ENCODE peak calls at places on chromosomes 11 and 22, in six cellular contexts. V, E, K, T, A and B are unnamed samples.

GRCh38 chr11:405976-406795 is 8.6 kb downstream of the SIGIRR start:
- DNase-seq in T (peak; percentile 59), K (no peak), V (no peak), A (peak; percentile 67), E (no peak), B (no peak)

GRCh38 chr22:23285734-23286133 is 105.4 kb downstream of the BCR start:
- DNase-seq in E (peak; percentile 12), V (no peak), T (no peak), K (no peak), A (no peak), B (no peak)

GRCh38 chr11:73270855-73271477 is 1.2 kb upstream of the P2RY6 start:
- DNase-seq in A (no peak), E (no peak), T (no peak), V (no peak), K (no peak), B (no peak)

GRCh38 chr22:21657361-21658118 is 8.3 kb upstream of the PPIL2 start:
- DNase-seq in T (peak; percentile 48), A (peak; percentile 92), K (peak; percentile 55), E (peak; percentile 11), V (peak; percentile 71), B (peak; percentile 87)

GRCh38 chr11:67468056-67468455 is 995 bp downstream of the TMEM134 start:
- DNase-seq in K (no peak), V (peak; percentile 14), E (no peak), A (peak; percentile 92), T (peak; percentile 66), B (peak; percentile 84)

GRCh38 chr11:2701230-2701629 is 1.4 kb upstream of the KCNQ1OT1 start:
- DNase-seq in K (no peak), E (no peak), V (no peak), A (no peak), T (peak; percentile 36), B (no peak)

GRCh38 chr11:1943576-1943975 is 3.6 kb upstream of the MRPL23 start:
- DNase-seq in E (no peak), A (peak; percentile 44), K (no peak), T (no peak), V (no peak), B (peak; percentile 27)

GRCh38 chr11:88418508-88418907 is 81.0 kb upstream of the CTSC start:
- DNase-seq in V (no peak), A (peak; percentile 69), T (no peak), K (no peak), E (no peak), B (no peak)

GRCh38 chr22:33584152-33584551 is 336.1 kb downstream of the LARGE1 start:
- DNase-seq in K (no peak), A (no peak), T (no peak), V (no peak), E (no peak), B (no peak)

GRCh38 chr11:94449437-94449836 is 44.2 kb downstream of the MRE11 start:
- DNase-seq in E (peak; percentile 51), A (no peak), K (peak; percentile 38), T (no peak), V (peak; percentile 45), B (no peak)

GRCh38 chr22:49076300-49077035 is 751.2 kb downstream of the BRD1 start:
- DNase-seq in K (no peak), A (peak; percentile 52), T (no peak), V (no peak), E (no peak), B (no peak)

GRCh38 chr11:110249066-110249465 is 47.3 kb downstream of the RDX start:
- DNase-seq in E (peak; percentile 46), V (peak; percentile 25), T (no peak), A (no peak), K (no peak), B (no peak)

GRCh38 chr11:85795712-85796487 is 15.0 kb downstream of the SYTL2 start:
- DNase-seq in E (no peak), V (no peak), A (no peak), K (no peak), T (no peak), B (no peak)

GRCh38 chr11:20589796-20590195 is 9.6 kb upstream of the SLC6A5 start:
- DNase-seq in A (no peak), K (no peak), T (no peak), E (no peak), V (no peak), B (no peak)

GRCh38 chr11:20584093-20584774 is 15.2 kb upstream of the SLC6A5 start:
- DNase-seq in T (no peak), V (no peak), E (no peak), K (no peak), A (no peak), B (no peak)
- H3K4me1 ChIP-seq in T (no peaks in the 10 kb centered on the region), V (no peaks in the 10 kb centered on the region), E (no peaks in the 10 kb centered on the region), K (no peaks in the 10 kb centered on the region), A (no peaks in the 10 kb centered on the region), B (no peaks in the 10 kb centered on the region)

DNA sequence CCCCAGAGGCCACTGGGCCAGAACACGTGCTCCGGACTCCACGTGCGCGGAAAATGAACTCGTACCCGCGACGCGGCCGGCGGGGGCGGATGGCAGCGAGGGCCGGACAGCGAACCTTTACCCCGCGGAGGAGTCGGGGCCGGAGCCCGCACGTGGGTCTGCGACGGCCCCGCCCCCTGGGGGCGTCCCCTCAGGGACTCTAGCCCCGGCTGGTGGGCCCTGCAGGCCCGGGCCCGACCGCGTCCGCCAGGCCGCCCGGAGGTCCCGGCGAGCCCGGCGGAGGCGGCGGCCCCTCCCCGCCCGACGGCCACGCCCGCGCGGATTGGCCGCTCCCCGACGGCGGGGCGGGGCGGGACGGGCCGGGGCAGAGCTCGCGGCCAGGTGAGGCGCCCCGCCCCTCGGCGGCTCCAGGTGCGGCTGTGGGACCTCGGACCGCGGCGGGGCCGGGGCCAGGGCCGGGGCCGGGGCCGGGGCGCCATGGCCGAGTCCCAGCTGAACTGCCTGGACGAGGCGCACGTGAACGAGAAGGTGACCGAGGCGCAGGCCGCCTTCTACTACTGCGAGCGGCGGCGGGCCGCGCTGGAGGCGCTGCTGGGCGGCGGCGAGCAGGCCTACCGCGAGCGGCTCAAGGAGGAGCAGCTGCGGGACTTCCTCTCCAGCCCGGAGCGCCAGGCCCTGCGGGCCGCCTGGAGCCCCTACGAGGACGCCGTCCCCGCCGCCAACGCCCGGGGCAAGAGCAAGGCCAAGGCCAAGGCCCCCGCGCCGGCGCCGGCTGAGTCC is at the start of gene FAM83F:
- DNase-seq in T (peak; percentile 59), E (no peak), V (no peak), K (no peak), A (no peak), B (peak; percentile 81)
- H3K4me3 ChIP-seq in T (peak within 1 kb of the TSS; percentile 25), E (no peak within 1 kb of the TSS), V (no peak within 1 kb of the TSS), K (no peak within 1 kb of the TSS), A (peak within 1 kb of the TSS; percentile 31), B (peak within 1 kb of the TSS; percentile 46)

GRCh38 chr11:46677991-46678740 is 22.3 kb downstream of the ARHGAP1 start:
- DNase-seq in T (peak; percentile 21), E (no peak), K (no peak), A (peak; percentile 59), V (no peak), B (no peak)

GRCh38 chr11:46680815-46681214 is 19.6 kb downstream of the ARHGAP1 start:
- DNase-seq in K (no peak), T (peak; percentile 25), A (peak; percentile 55), V (no peak), E (no peak), B (no peak)

GRCh38 chr11:46678741-46679130 is 21.7 kb downstream of the ARHGAP1 start:
- DNase-seq in E (no peak), K (no peak), V (no peak), T (peak; percentile 25), A (no peak), B (no peak)

GRCh38 chr11:46680164-46680760 is 20.2 kb downstream of the ARHGAP1 start:
- DNase-seq in A (peak; percentile 32), K (no peak), E (no peak), T (peak; percentile 25), V (no peak), B (no peak)

DNA sequence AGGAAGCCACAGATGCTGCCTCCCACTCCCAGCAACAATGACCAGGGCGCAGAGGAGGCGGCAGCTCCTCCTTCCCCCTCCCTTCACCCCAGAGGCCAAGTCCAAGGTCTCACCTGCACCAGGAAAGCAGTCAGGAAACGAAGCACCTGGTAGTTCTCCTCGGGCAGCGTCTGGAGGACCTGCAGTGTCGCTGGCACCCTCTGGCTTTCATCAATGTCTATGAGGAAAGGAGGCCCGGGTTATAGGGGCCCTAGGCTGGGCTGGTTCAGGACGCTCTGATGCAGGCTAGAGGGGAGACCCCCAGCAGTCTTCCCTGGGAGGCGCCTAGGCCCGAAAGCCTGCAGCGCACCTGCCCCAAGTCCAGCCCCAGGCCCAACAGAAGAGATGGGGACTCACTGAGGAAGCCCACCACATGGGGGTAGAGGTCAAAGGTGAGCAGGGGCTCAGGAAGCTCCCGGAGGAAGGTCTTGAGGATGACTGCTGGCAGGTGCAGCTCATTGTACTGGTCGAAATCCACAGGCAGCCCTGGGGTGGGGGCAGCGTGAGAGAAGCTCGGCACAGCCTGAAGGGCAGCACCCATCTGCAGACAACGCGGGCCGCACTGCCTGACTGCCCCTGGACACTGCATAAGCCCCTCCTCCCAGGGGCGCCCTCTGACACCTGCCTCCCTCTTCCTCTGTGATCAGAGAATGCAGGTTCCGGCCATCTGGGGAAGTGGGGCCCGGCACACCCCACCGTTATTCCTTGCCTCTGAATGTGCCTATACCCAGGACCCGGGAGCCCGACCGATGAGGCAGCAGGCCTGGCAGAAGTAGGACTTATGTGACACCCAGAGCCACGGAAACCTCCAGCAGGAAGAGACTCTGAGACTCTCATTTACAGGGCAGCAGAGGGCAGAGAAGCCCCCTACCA is 20.9 kb downstream of the ARHGAP1 start:
- DNase-seq in V (no peak), A (peak; percentile 55), K (no peak), E (no peak), T (peak; percentile 33), B (no peak)
- H3K36me3 ChIP-seq in V (peaks cover 56% of the 10 kb centered on the region), A (peaks cover 59% of the 10 kb centered on the region), K (no peaks in the 10 kb centered on the region), E (peaks cover 26% of the 10 kb centered on the region), T (no peaks in the 10 kb centered on the region), B (peaks cover 25% of the 10 kb centered on the region)

GRCh38 chr11:43988040-43988793 is 45.8 kb downstream of the C11orf96 start:
- DNase-seq in T (no peak), K (no peak), A (no peak), V (no peak), E (peak; percentile 29), B (no peak)

GRCh38 chr11:43986881-43987280 is 44.4 kb downstream of the C11orf96 start:
- DNase-seq in T (no peak), V (no peak), A (no peak), E (no peak), K (no peak), B (no peak)

GRCh38 chr11:43992138-43992537 is 49.7 kb downstream of the C11orf96 start:
- DNase-seq in K (no peak), E (no peak), A (no peak), T (no peak), V (no peak), B (no peak)

GRCh38 chr11:43987384-43988039 is 45.1 kb downstream of the C11orf96 start:
- DNase-seq in V (peak; percentile 18), A (peak; percentile 82), T (peak; percentile 99), K (peak; percentile 47), E (peak; percentile 62), B (peak; percentile 74)

DNA sequence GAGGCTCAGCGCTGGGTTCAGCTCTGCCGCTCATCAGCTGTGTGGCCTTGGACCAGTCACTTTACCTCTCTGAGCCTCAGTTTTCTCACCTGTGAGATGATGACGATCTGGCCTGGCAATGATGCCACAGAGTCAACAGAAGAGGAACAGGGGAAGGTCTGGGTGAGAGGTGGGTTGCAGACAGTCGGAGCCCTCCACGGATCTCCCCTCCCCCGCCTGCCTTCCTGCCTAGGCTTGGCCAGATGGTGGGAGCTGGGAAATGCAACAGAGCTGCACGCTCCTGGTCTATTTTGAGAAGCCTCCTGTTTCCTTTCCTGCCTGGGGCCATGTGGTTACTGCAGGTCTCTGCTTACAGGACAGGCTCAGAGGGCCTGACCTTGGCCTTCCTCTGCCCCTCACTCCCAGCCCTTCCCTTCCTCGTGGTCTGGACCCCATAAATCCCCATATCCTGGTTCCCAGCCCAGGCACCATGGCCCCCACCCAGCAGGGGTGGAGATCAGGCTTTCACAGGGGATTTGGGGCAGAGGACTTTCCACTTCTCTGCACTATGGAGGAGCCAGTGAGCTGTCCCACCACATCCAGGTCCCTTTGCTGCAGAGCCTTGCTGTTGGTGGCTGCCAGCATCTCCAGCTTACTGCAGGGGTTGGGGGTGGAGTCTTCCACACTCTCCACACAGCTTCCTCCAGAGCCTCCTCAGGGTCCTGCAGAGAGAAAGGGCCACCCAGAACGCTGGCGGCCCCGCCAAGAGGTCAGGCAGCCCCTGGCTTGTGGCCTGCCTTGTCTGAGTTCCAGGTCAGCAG is 46.9 kb downstream of the C11orf96 start:
- DNase-seq in K (peak; percentile 20), A (no peak), E (no peak), T (peak; percentile 77), V (no peak), B (peak; percentile 28)
- H3K4me1 ChIP-seq in K (no peaks in the 10 kb centered on the region), A (peaks cover 63% of the 10 kb centered on the region), E (peaks cover 28% of the 10 kb centered on the region), T (peaks cover 41% of the 10 kb centered on the region), V (peaks cover 43% of the 10 kb centered on the region), B (no peaks in the 10 kb centered on the region)